ENCODE peak calls at places on chromosomes 12 and 14, in five cellular contexts. One of them, this sample, is unnamed.

GRCh38 chr12:122947352-122947792 is 18.9 kb downstream of the ABCB9 start:
- DNase-seq in effector memory CD8-positive, alpha-beta T cell: no peak
- DNase-seq in C1 segment of cervical spinal cord: no peak
- DNase-seq in NCI-H345: no peak
- DNase-seq in activated effector memory CD4-positive, alpha-beta T cell treated with Interleukin-2 at 50 U/mL for 16 hours: no peak
- DNase-seq in this sample: no peak

GRCh38 chr12:94872007-94872653 is 131.4 kb downstream of the NDUFA12 start:
- DNase-seq in NCI-H345: no peak
- DNase-seq in activated effector memory CD4-positive, alpha-beta T cell treated with Interleukin-2 at 50 U/mL for 16 hours: no peak
- DNase-seq in C1 segment of cervical spinal cord: no peak
- DNase-seq in effector memory CD8-positive, alpha-beta T cell: no peak
- DNase-seq in this sample: no peak

GRCh38 chr12:89980236-89980635 is 271.6 kb upstream of the ATP2B1 start:
- DNase-seq in effector memory CD8-positive, alpha-beta T cell: no peak
- DNase-seq in NCI-H345: no peak
- DNase-seq in activated effector memory CD4-positive, alpha-beta T cell treated with Interleukin-2 at 50 U/mL for 16 hours: no peak
- DNase-seq in C1 segment of cervical spinal cord: no peak
- DNase-seq in this sample: no peak

GRCh38 chr12:105825141-105825540 is 313.6 kb downstream of the NUAK1 start:
- DNase-seq in effector memory CD8-positive, alpha-beta T cell: no peak
- DNase-seq in activated effector memory CD4-positive, alpha-beta T cell treated with Interleukin-2 at 50 U/mL for 16 hours: no peak
- DNase-seq in C1 segment of cervical spinal cord: no peak
- DNase-seq in NCI-H345: no peak
- DNase-seq in this sample: no peak

GRCh38 chr14:63910593-63911363 is 58.0 kb downstream of the SYNE2 start:
- DNase-seq in NCI-H345: no peak
- DNase-seq in C1 segment of cervical spinal cord: no peak
- DNase-seq in activated effector memory CD4-positive, alpha-beta T cell treated with Interleukin-2 at 50 U/mL for 16 hours: no peak
- DNase-seq in effector memory CD8-positive, alpha-beta T cell: no peak
- DNase-seq in this sample: no peak

GRCh38 chr12:34404377-34405285 is 382.3 kb downstream of the ALG10 start:
- DNase-seq in C1 segment of cervical spinal cord: no peak
- DNase-seq in NCI-H345: no peak
- DNase-seq in effector memory CD8-positive, alpha-beta T cell: no peak
- DNase-seq in activated effector memory CD4-positive, alpha-beta T cell treated with Interleukin-2 at 50 U/mL for 16 hours: no peak
- DNase-seq in this sample: peak

GRCh38 chr12:130552483-130552996 is 163.6 kb downstream of the RIMBP2 start:
- DNase-seq in NCI-H345: no peak
- DNase-seq in activated effector memory CD4-positive, alpha-beta T cell treated with Interleukin-2 at 50 U/mL for 16 hours: no peak
- DNase-seq in effector memory CD8-positive, alpha-beta T cell: no peak
- DNase-seq in C1 segment of cervical spinal cord: no peak
- DNase-seq in this sample: no peak

GRCh38 chr14:49593016-49593415 is 5.7 kb upstream of the LRR1 start:
- DNase-seq in effector memory CD8-positive, alpha-beta T cell: no peak
- DNase-seq in C1 segment of cervical spinal cord: no peak
- DNase-seq in activated effector memory CD4-positive, alpha-beta T cell treated with Interleukin-2 at 50 U/mL for 16 hours: no peak
- DNase-seq in NCI-H345: no peak
- DNase-seq in this sample: no peak

GRCh38 chr12:49092086-49092815 is 2.4 kb downstream of the DHH start:
- DNase-seq in NCI-H345: no peak
- DNase-seq in C1 segment of cervical spinal cord: peak
- DNase-seq in effector memory CD8-positive, alpha-beta T cell: peak
- DNase-seq in activated effector memory CD4-positive, alpha-beta T cell treated with Interleukin-2 at 50 U/mL for 16 hours: peak
- DNase-seq in this sample: peak

GRCh38 chr12:52232916-52233461 is at the start of gene KRT7:
- DNase-seq in activated effector memory CD4-positive, alpha-beta T cell treated with Interleukin-2 at 50 U/mL for 16 hours: no peak
- DNase-seq in effector memory CD8-positive, alpha-beta T cell: no peak
- DNase-seq in C1 segment of cervical spinal cord: no peak
- DNase-seq in NCI-H345: no peak
- DNase-seq in this sample: no peak

GRCh38 chr14:33704486-33704885 is 246.4 kb downstream of the EGLN3 start:
- DNase-seq in activated effector memory CD4-positive, alpha-beta T cell treated with Interleukin-2 at 50 U/mL for 16 hours: no peak
- DNase-seq in C1 segment of cervical spinal cord: no peak
- DNase-seq in effector memory CD8-positive, alpha-beta T cell: no peak
- DNase-seq in NCI-H345: peak
- DNase-seq in this sample: no peak

GRCh38 chr12:73240110-73240509 is 967.9 kb downstream of the TRHDE start:
- DNase-seq in effector memory CD8-positive, alpha-beta T cell: no peak
- DNase-seq in activated effector memory CD4-positive, alpha-beta T cell treated with Interleukin-2 at 50 U/mL for 16 hours: no peak
- DNase-seq in NCI-H345: no peak
- DNase-seq in C1 segment of cervical spinal cord: no peak
- DNase-seq in this sample: no peak

GRCh38 chr12:58850826-58851225 is 69.5 kb downstream of the LRIG3 start:
- DNase-seq in activated effector memory CD4-positive, alpha-beta T cell treated with Interleukin-2 at 50 U/mL for 16 hours: no peak
- DNase-seq in C1 segment of cervical spinal cord: no peak
- DNase-seq in NCI-H345: no peak
- DNase-seq in effector memory CD8-positive, alpha-beta T cell: no peak
- DNase-seq in this sample: no peak

GRCh38 chr12:28698541-28698940 is 450.5 kb upstream of the FAR2 start:
- DNase-seq in C1 segment of cervical spinal cord: no peak
- DNase-seq in effector memory CD8-positive, alpha-beta T cell: no peak
- DNase-seq in activated effector memory CD4-positive, alpha-beta T cell treated with Interleukin-2 at 50 U/mL for 16 hours: no peak
- DNase-seq in NCI-H345: no peak
- DNase-seq in this sample: no peak

GRCh38 chr12:113462117-113462774 is 9.4 kb downstream of the LHX5 start:
- DNase-seq in C1 segment of cervical spinal cord: peak
- DNase-seq in activated effector memory CD4-positive, alpha-beta T cell treated with Interleukin-2 at 50 U/mL for 16 hours: peak
- DNase-seq in effector memory CD8-positive, alpha-beta T cell: peak
- DNase-seq in NCI-H345: peak
- DNase-seq in this sample: peak

GRCh38 chr12:65524666-65525065 is 246.2 kb downstream of the MSRB3 start:
- DNase-seq in C1 segment of cervical spinal cord: no peak
- DNase-seq in activated effector memory CD4-positive, alpha-beta T cell treated with Interleukin-2 at 50 U/mL for 16 hours: no peak
- DNase-seq in NCI-H345: no peak
- DNase-seq in effector memory CD8-positive, alpha-beta T cell: no peak
- DNase-seq in this sample: no peak

This sample was measured in endothelial cell.